ENCODE peak calls at places on chromosomes 13 and 19, in four cellular contexts. Y is NB4; W is iris pigment epithelial cell; I is activated naive CD8-positive, alpha-beta T cell treated with anti-CD3 and anti-CD28 coated beads for 36 hours. K is an unnamed sample.

GRCh38 chr13:76965759-76966421 is 17.6 kb downstream of the ACOD1 start:
- DNase-seq in Y (no peak), W (peak), I (no peak), K (no peak)

GRCh38 chr13:72959643-72960042 is 99.2 kb upstream of the KLF5 start:
- DNase-seq in Y (no peak), W (peak), I (no peak), K (no peak)

GRCh38 chr13:24905242-24905641 is 141.3 kb downstream of the RNF17 start:
- DNase-seq in Y (peak), W (peak), I (no peak), K (no peak)

GRCh38 chr13:108834193-108834592 is 204.8 kb downstream of the MYO16 start:
- DNase-seq in Y (no peak), W (no peak), I (no peak), K (no peak)

GRCh38 chr19:17972230-17972629 is 5.3 kb downstream of the KCNN1 start:
- DNase-seq in Y (no peak), W (no peak), I (no peak), K (no peak)

GRCh38 chr19:17881701-17882100 is 10.0 kb downstream of the SLC5A5 start:
- DNase-seq in Y (no peak), W (no peak), I (no peak), K (no peak)

GRCh38 chr13:84925443-84925842 is 873.8 kb downstream of the SLITRK6 start:
- DNase-seq in Y (no peak), W (peak), I (no peak), K (no peak)

GRCh38 chr13:76723551-76724232 is 162.5 kb downstream of the KCTD12 start:
- DNase-seq in Y (peak), W (peak), I (no peak), K (peak)

GRCh38 chr19:55418185-55418584 is 10.6 kb upstream of the UBE2S start:
- DNase-seq in Y (peak), W (peak), I (peak), K (peak)

GRCh38 chr19:42092350-42092749 is 16.4 kb downstream of the ZNF574 start:
- DNase-seq in Y (peak), W (no peak), I (peak), K (no peak)

GRCh38 chr13:40979232-40979631 is 39.9 kb downstream of the ELF1 start:
- DNase-seq in Y (no peak), W (no peak), I (no peak), K (no peak)

GRCh38 chr19:35264281-35265125 is 4.3 kb upstream of the USF2 start:
- DNase-seq in Y (no peak), W (no peak), I (no peak), K (no peak)